ENCODE peak calls at places on chromosomes 12 and 14, in ten cellular contexts. Z is fibroblast of villous mesenchyme; X is brain microvascular endothelial cell; A is AML-193; F is NCI-H345; J is OCI-M1; B is astrocyte of the spinal cord; R is pancreas; G is progenitor cell of endocrine pancreas; E is activated CD8-positive, alpha-beta memory T cell treated with anti-CD3 and anti-CD28 coated beads for 1 hour. K is an unnamed sample.

GRCh38 chr12:58387199-58387598 is 445.8 kb downstream of the ATP23 start:
- DNase-seq in Z (no peak), X (peak; percentile 45), A (no peak), F (no peak), J (no peak), B (peak; percentile 76), R (no peak), G (no peak), E (no peak), K (no peak)

GRCh38 chr12:13075786-13076570 is 27.5 kb downstream of the GSG1 start:
- DNase-seq in Z (no peak), X (no peak), A (no peak), F (no peak), J (no peak), B (no peak), R (no peak), G (no peak), E (no peak), K (no peak)

GRCh38 chr14:68757618-68758081 is 35.2 kb downstream of the ZFP36L1 start:
- DNase-seq in Z (peak; percentile 20), X (no peak), A (peak; percentile 52), F (no peak), J (peak; percentile 77), B (peak; percentile 29), R (no peak), G (no peak), E (no peak), K (peak; percentile 58)

GRCh38 chr14:91837076-91837475 is 30.3 kb downstream of the TC2N start:
- DNase-seq in Z (no peak), X (no peak), A (no peak), F (no peak), J (no peak), B (no peak), R (peak; percentile 33), G (no peak), E (no peak), K (no peak)

GRCh38 chr12:9708853-9709252 is 24.0 kb downstream of the CLECL1 start:
- DNase-seq in Z (no peak), X (no peak), A (no peak), F (no peak), J (no peak), B (no peak), R (no peak), G (no peak), E (no peak), K (no peak)

GRCh38 chr14:68564826-68565760 is 227.8 kb downstream of the ZFP36L1 start:
- DNase-seq in Z (peak; percentile 44), X (no peak), A (no peak), F (no peak), J (no peak), B (no peak), R (no peak), G (no peak), E (no peak), K (no peak)

GRCh38 chr14:105508069-105508468 is 17.0 kb downstream of the TEDC1 start:
- DNase-seq in Z (no peak), X (no peak), A (no peak), F (no peak), J (no peak), B (no peak), R (no peak), G (no peak), E (no peak), K (no peak)

GRCh38 chr14:94392510-94392935 is 4.1 kb upstream of the SERPINA1 start:
- DNase-seq in Z (peak; percentile 44), X (peak; percentile 31), A (peak; percentile 89), F (no peak), J (peak; percentile 72), B (peak; percentile 17), R (no peak), G (no peak), E (no peak), K (peak; percentile 18)

GRCh38 chr12:66296171-66296683 is 6.1 kb upstream of the HELB start:
- DNase-seq in Z (no peak), X (no peak), A (no peak), F (no peak), J (no peak), B (no peak), R (no peak), G (no peak), E (no peak), K (no peak)

GRCh38 chr12:22100952-22101748 is 55.1 kb downstream of the CMAS start:
- DNase-seq in Z (peak; percentile 70), X (peak; percentile 70), A (peak; percentile 59), F (peak; percentile 24), J (peak; percentile 73), B (peak; percentile 70), R (peak; percentile 7), G (no peak), E (no peak), K (no peak)

GRCh38 chr14:59126714-59127436 is 61.6 kb upstream of the DAAM1 start:
- DNase-seq in Z (peak; percentile 67), X (peak; percentile 51), A (peak; percentile 63), F (peak; percentile 55), J (peak; percentile 54), B (peak; percentile 57), R (no peak), G (no peak), E (no peak), K (peak; percentile 4)

GRCh38 chr14:54797556-54797955 is 105.1 kb downstream of the GCH1 start:
- DNase-seq in Z (no peak), X (no peak), A (no peak), F (no peak), J (no peak), B (no peak), R (no peak), G (no peak), E (no peak), K (no peak)

GRCh38 chr12:45726594-45727300 is 2.8 kb upstream of the ARID2 start:
- DNase-seq in Z (peak; percentile 52), X (peak; percentile 19), A (no peak), F (peak; percentile 3), J (peak; percentile 70), B (peak; percentile 51), R (peak; percentile 39), G (peak; percentile 51), E (no peak), K (no peak)

GRCh38 chr12:49538740-49539403 is at the start of gene KCNH3:
- DNase-seq in Z (peak; percentile 70), X (peak; percentile 49), A (peak; percentile 16), F (peak; percentile 21), J (peak; percentile 78), B (peak; percentile 55), R (peak; percentile 86), G (peak; percentile 74), E (peak; percentile 82), K (peak; percentile 68)

GRCh38 chr12:55679691-55680090 is 28.0 kb downstream of the ITGA7 start:
- DNase-seq in Z (no peak), X (no peak), A (no peak), F (no peak), J (no peak), B (no peak), R (no peak), G (no peak), E (no peak), K (no peak)

GRCh38 chr14:76765461-76765931 is 4.2 kb downstream of the VASH1 start:
- DNase-seq in Z (no peak), X (no peak), A (no peak), F (no peak), J (no peak), B (no peak), R (no peak), G (no peak), E (no peak), K (no peak)

GRCh38 chr14:57512221-57512620 is 18.6 kb upstream of the CCDC198 start:
- DNase-seq in Z (peak; percentile 4), X (no peak), A (no peak), F (peak; percentile 15), J (no peak), B (no peak), R (no peak), G (no peak), E (no peak), K (no peak)

GRCh38 chr12:5787828-5788227 is 157.2 kb downstream of the ANO2 start:
- DNase-seq in Z (no peak), X (no peak), A (no peak), F (no peak), J (no peak), B (no peak), R (no peak), G (no peak), E (no peak), K (no peak)

GRCh38 chr12:685388-685787 is 22.1 kb upstream of the NINJ2 start:
- DNase-seq in Z (no peak), X (peak; percentile 90), A (no peak), F (no peak), J (peak; percentile 79), B (peak; percentile 87), R (no peak), G (no peak), E (peak; percentile 61), K (no peak)

GRCh38 chr12:59115526-59115925 is 195.2 kb upstream of the LRIG3 start:
- DNase-seq in Z (peak; percentile 13), X (peak; percentile 28), A (no peak), F (no peak), J (no peak), B (no peak), R (no peak), G (no peak), E (no peak), K (no peak)

GRCh38 chr12:16076553-16076952 is 165.4 kb downstream of the DERA start:
- DNase-seq in Z (peak; percentile 14), X (no peak), A (peak; percentile 66), F (peak; percentile 26), J (peak; percentile 83), B (peak; percentile 11), R (no peak), G (no peak), E (no peak), K (no peak)

GRCh38 chr12:127230843-127231260 is 1036.1 kb upstream of the TMEM132C start:
- DNase-seq in Z (peak; percentile 78), X (peak; percentile 98), A (no peak), F (no peak), J (peak; percentile 18), B (peak; percentile 94), R (no peak), G (no peak), E (no peak), K (no peak)

GRCh38 chr12:80632835-80633234 is 74.6 kb upstream of the MYF6 start:
- DNase-seq in Z (no peak), X (no peak), A (no peak), F (no peak), J (peak; percentile 77), B (peak; percentile 9), R (no peak), G (no peak), E (no peak), K (no peak)

GRCh38 chr12:12099102-12099501 is 28.4 kb downstream of the BCL2L14 start:
- DNase-seq in Z (peak; percentile 91), X (no peak), A (no peak), F (no peak), J (peak; percentile 7), B (no peak), R (no peak), G (no peak), E (no peak), K (no peak)

GRCh38 chr12:104378427-104378826 is 74.9 kb downstream of the EID3 start:
- DNase-seq in Z (no peak), X (no peak), A (no peak), F (no peak), J (no peak), B (no peak), R (no peak), G (no peak), E (no peak), K (no peak)

GRCh38 chr12:95169368-95169767 is 47.9 kb downstream of the FGD6 start:
- DNase-seq in Z (peak; percentile 95), X (peak; percentile 95), A (no peak), F (no peak), J (peak; percentile 72), B (peak; percentile 83), R (no peak), G (no peak), E (no peak), K (peak; percentile 27)

GRCh38 chr14:73245401-73246325 is 8.4 kb downstream of the PAPLN start:
- DNase-seq in Z (no peak), X (no peak), A (peak; percentile 65), F (no peak), J (peak; percentile 7), B (peak; percentile 24), R (peak; percentile 29), G (no peak), E (no peak), K (peak; percentile 27)

GRCh38 chr12:53775478-53776145 is 23.8 kb upstream of the CISTR start:
- DNase-seq in Z (no peak), X (no peak), A (no peak), F (no peak), J (no peak), B (no peak), R (no peak), G (no peak), E (no peak), K (no peak)

K was measured in CMK.